ENCODE peak calls at places on chromosomes 2 and 18, in seven cellular contexts. F, T, C, A, W, H and D are unnamed samples.
A peak's percentile ranks its signal among the peaks of the same experiment; 100 is the strongest.

GRCh38 chr2:69375494-69376353 is 11.3 kb downstream of the GFPT1 start:
- DNase-seq in F (peak; percentile 63), T (no peak), C (no peak), A (peak; percentile 27), W (no peak), H (peak; percentile 4), D (peak; percentile 43)

GRCh38 chr2:83850071-83850725 is 608.9 kb downstream of the SUCLG1 start:
- DNase-seq in F (no peak), T (no peak), C (no peak), A (no peak), W (no peak), H (no peak), D (no peak)

GRCh38 chr18:79923896-79924585 is 27.4 kb downstream of the SLC66A2 start:
- DNase-seq in F (no peak), T (no peak), C (peak; percentile 24), A (no peak), W (no peak), H (no peak), D (no peak)

GRCh38 chr18:79912409-79912991 is 39.0 kb downstream of the SLC66A2 start:
- DNase-seq in F (peak; percentile 10), T (no peak), C (no peak), A (no peak), W (peak; percentile 18), H (no peak), D (peak; percentile 44)

GRCh38 chr18:80108122-80108536 is 933 bp upstream of the ADNP2 start:
- DNase-seq in F (no peak), T (no peak), C (no peak), A (no peak), W (no peak), H (no peak), D (no peak)

GRCh38 chr2:3197308-3197707 is 180.3 kb downstream of the EIPR1 start:
- DNase-seq in F (no peak), T (no peak), C (no peak), A (no peak), W (no peak), H (no peak), D (no peak)

GRCh38 chr2:118112771-118113334 is 24.6 kb downstream of the INSIG2 start:
- DNase-seq in F (no peak), T (no peak), C (no peak), A (peak; percentile 71), W (no peak), H (peak; percentile 25), D (peak; percentile 72)

GRCh38 chr2:240319855-240320560 is 115.5 kb upstream of the GPC1 start:
- DNase-seq in F (peak; percentile 13), T (no peak), C (no peak), A (peak; percentile 97), W (no peak), H (no peak), D (peak; percentile 76)

GRCh38 chr18:64017870-64018269 is 48.0 kb downstream of the SERPINB8 start:
- DNase-seq in F (peak; percentile 42), T (peak; percentile 23), C (no peak), A (peak; percentile 13), W (no peak), H (no peak), D (peak; percentile 25)

GRCh38 chr2:174053285-174053684 is 88.1 kb upstream of the SP3 start:
- DNase-seq in F (peak; percentile 87), T (no peak), C (no peak), A (no peak), W (no peak), H (no peak), D (peak; percentile 33)

GRCh38 chr2:174053784-174054183 is 88.6 kb upstream of the SP3 start:
- DNase-seq in F (peak; percentile 80), T (no peak), C (no peak), A (peak; percentile 18), W (peak; percentile 66), H (no peak), D (peak; percentile 34)

GRCh38 chr2:174052639-174052976 is 87.4 kb upstream of the SP3 start:
- DNase-seq in F (peak; percentile 43), T (no peak), C (no peak), A (no peak), W (no peak), H (peak; percentile 29), D (no peak)

GRCh38 chr2:174051039-174051438 is 85.9 kb upstream of the SP3 start:
- DNase-seq in F (peak; percentile 47), T (no peak), C (no peak), A (no peak), W (no peak), H (no peak), D (no peak)

DNA sequence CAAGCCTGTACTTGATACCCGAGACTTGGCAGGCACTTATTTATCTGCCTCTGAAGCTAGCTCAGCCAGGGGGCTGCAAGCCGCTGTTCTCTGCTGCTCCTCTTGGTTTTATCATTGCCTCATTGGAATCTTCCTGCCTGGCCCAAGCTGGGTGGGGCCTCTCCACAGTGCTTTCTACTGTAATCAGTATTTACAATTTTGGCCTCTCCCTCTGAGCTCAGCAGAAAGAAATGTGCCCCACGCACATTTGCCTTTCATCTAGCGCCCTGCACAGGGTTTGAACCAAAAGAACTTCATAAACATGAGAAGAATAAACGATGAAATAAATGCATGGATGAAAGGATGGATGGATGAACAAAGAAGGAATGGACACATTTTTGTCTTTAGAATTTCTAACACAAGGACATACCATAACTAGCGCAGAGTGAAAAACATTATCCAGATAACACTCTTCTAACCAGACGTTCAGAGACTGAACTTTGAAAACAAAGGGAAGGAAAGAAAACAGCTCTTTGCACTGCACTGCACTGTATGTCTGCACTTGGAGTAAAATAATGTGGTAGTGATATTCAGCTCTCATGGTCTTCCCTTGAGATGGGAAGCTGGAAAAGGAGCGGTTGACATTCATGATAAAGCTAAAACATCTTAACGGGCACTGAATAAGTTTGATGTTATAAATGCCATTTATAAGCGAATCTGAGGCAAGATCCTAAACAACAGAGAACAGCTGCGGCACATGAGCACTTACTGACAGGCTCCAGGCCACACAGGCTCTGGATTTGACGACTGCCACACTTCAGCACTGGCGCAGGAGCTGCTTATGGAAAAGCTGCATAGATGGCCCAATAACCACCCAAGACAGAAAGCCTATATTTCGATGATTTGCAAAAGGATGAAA is 86.8 kb upstream of the SP3 start:
- DNase-seq in F (peak; percentile 96), T (no peak), C (no peak), A (peak; percentile 83), W (peak; percentile 55), H (peak; percentile 63), D (peak; percentile 73)
- H3K23ac ChIP-seq in F (peak overlapping the region; percentile 52), T (no peak overlapping the region), C (no peak overlapping the region), A (peak overlapping the region; percentile 50), W (no peak overlapping the region), H (no peak overlapping the region), D (no peak overlapping the region)

GRCh38 chr2:46333912-46334311 is 36.7 kb downstream of the EPAS1 start:
- DNase-seq in F (no peak), T (no peak), C (no peak), A (no peak), W (no peak), H (no peak), D (no peak)
- H3K23ac ChIP-seq in F (no peak overlapping the region), T (no peak overlapping the region), C (no peak overlapping the region), A (peak overlapping the region; percentile 88), W (no peak overlapping the region), H (no peak overlapping the region), D (peak overlapping the region; percentile 14)

GRCh38 chr2:164677733-164678132 is 56.5 kb upstream of the GRB14 start:
- DNase-seq in F (no peak), T (no peak), C (no peak), A (no peak), W (no peak), H (no peak), D (no peak)
- H3K23ac ChIP-seq in F (no peak overlapping the region), T (no peak overlapping the region), C (no peak overlapping the region), A (no peak overlapping the region), W (no peak overlapping the region), H (peak overlapping the region; percentile 75), D (no peak overlapping the region)

GRCh38 chr2:189466656-189467055 is 25.4 kb downstream of the WDR75 start:
- DNase-seq in F (peak; percentile 63), T (no peak), C (no peak), A (peak; percentile 50), W (no peak), H (no peak), D (peak; percentile 48)
- H3K23ac ChIP-seq in F (no peak overlapping the region), T (no peak overlapping the region), C (no peak overlapping the region), A (no peak overlapping the region), W (no peak overlapping the region), H (no peak overlapping the region), D (no peak overlapping the region)

GRCh38 chr2:36849265-36849664 is 117.1 kb downstream of the STRN start:
- DNase-seq in F (no peak), T (no peak), C (no peak), A (no peak), W (no peak), H (no peak), D (no peak)
- H3K23ac ChIP-seq in F (no peak overlapping the region), T (no peak overlapping the region), C (no peak overlapping the region), A (no peak overlapping the region), W (no peak overlapping the region), H (no peak overlapping the region), D (no peak overlapping the region)

GRCh38 chr18:70216788-70217187 is 11.3 kb upstream of the RTTN start:
- DNase-seq in F (no peak), T (no peak), C (no peak), A (peak; percentile 69), W (no peak), H (no peak), D (no peak)
- H3K23ac ChIP-seq in F (no peak overlapping the region), T (no peak overlapping the region), C (no peak overlapping the region), A (no peak overlapping the region), W (no peak overlapping the region), H (no peak overlapping the region), D (no peak overlapping the region)

GRCh38 chr2:110854355-110855081 is 122.1 kb downstream of the ACOXL start:
- DNase-seq in F (peak; percentile 46), T (no peak), C (peak; percentile 60), A (no peak), W (peak; percentile 47), H (no peak), D (peak; percentile 16)
- H3K23ac ChIP-seq in F (no peak overlapping the region), T (peak overlapping the region; percentile 37), C (no peak overlapping the region), A (no peak overlapping the region), W (no peak overlapping the region), H (no peak overlapping the region), D (no peak overlapping the region)